ENCODE peak calls at places on chromosome 15, in six cellular contexts. One of them, this sample, is unnamed.

GRCh38 chr15:96087180-96087886 is 243.2 kb upstream of the NR2F2 start:
- DNase-seq in ACHN: no peak
- DNase-seq in NCI-H748 treated with DMSO at 0.1 percent for 48 hours: no peak
- DNase-seq in HFF-Myc: no peak
- DNase-seq in activated T-cell treated with anti-CD3 and anti-CD28 coated beads, Interleukin-2, amount 50 U/mL, for 72 hours: no peak
- DNase-seq in NB4: no peak
- DNase-seq in this sample: no peak

GRCh38 chr15:31473384-31474058 is 146.9 kb downstream of the KLF13 start:
- DNase-seq in ACHN: no peak
- DNase-seq in NCI-H748 treated with DMSO at 0.1 percent for 48 hours: no peak
- DNase-seq in HFF-Myc: no peak
- DNase-seq in activated T-cell treated with anti-CD3 and anti-CD28 coated beads, Interleukin-2, amount 50 U/mL, for 72 hours: no peak
- DNase-seq in NB4: no peak
- DNase-seq in this sample: no peak

GRCh38 chr15:74253276-74253921 is 17.3 kb downstream of the CCDC33 start:
- DNase-seq in ACHN: no peak
- DNase-seq in NCI-H748 treated with DMSO at 0.1 percent for 48 hours: no peak
- DNase-seq in HFF-Myc: no peak
- DNase-seq in activated T-cell treated with anti-CD3 and anti-CD28 coated beads, Interleukin-2, amount 50 U/mL, for 72 hours: no peak
- DNase-seq in NB4: peak
- DNase-seq in this sample: no peak

GRCh38 chr15:67125589-67126502 is 60.4 kb downstream of the SMAD3 start:
- DNase-seq in ACHN: peak
- DNase-seq in NCI-H748 treated with DMSO at 0.1 percent for 48 hours: no peak
- DNase-seq in HFF-Myc: peak
- DNase-seq in activated T-cell treated with anti-CD3 and anti-CD28 coated beads, Interleukin-2, amount 50 U/mL, for 72 hours: no peak
- DNase-seq in NB4: peak
- DNase-seq in this sample: no peak

GRCh38 chr15:31263751-31264533 is 62.7 kb upstream of the KLF13 start:
- DNase-seq in ACHN: no peak
- DNase-seq in NCI-H748 treated with DMSO at 0.1 percent for 48 hours: peak
- DNase-seq in HFF-Myc: no peak
- DNase-seq in activated T-cell treated with anti-CD3 and anti-CD28 coated beads, Interleukin-2, amount 50 U/mL, for 72 hours: peak
- DNase-seq in NB4: peak
- DNase-seq in this sample: peak

GRCh38 chr15:36803773-36804172 is 224.3 kb downstream of the CDIN1 start:
- DNase-seq in ACHN: no peak
- DNase-seq in NCI-H748 treated with DMSO at 0.1 percent for 48 hours: no peak
- DNase-seq in HFF-Myc: no peak
- DNase-seq in activated T-cell treated with anti-CD3 and anti-CD28 coated beads, Interleukin-2, amount 50 U/mL, for 72 hours: no peak
- DNase-seq in NB4: no peak
- DNase-seq in this sample: no peak

GRCh38 chr15:96359371-96359771 is 28.9 kb downstream of the NR2F2 start:
- DNase-seq in ACHN: no peak
- DNase-seq in NCI-H748 treated with DMSO at 0.1 percent for 48 hours: no peak
- DNase-seq in HFF-Myc: no peak
- DNase-seq in activated T-cell treated with anti-CD3 and anti-CD28 coated beads, Interleukin-2, amount 50 U/mL, for 72 hours: no peak
- DNase-seq in NB4: no peak
- DNase-seq in this sample: no peak

GRCh38 chr15:89542369-89542768 is 32.9 kb upstream of the TICRR start:
- DNase-seq in ACHN: no peak
- DNase-seq in NCI-H748 treated with DMSO at 0.1 percent for 48 hours: no peak
- DNase-seq in HFF-Myc: no peak
- DNase-seq in activated T-cell treated with anti-CD3 and anti-CD28 coated beads, Interleukin-2, amount 50 U/mL, for 72 hours: no peak
- DNase-seq in NB4: no peak
- DNase-seq in this sample: no peak

GRCh38 chr15:54082836-54083492 is 104.7 kb downstream of the UNC13C start:
- DNase-seq in ACHN: peak
- DNase-seq in NCI-H748 treated with DMSO at 0.1 percent for 48 hours: peak
- DNase-seq in HFF-Myc: no peak
- DNase-seq in activated T-cell treated with anti-CD3 and anti-CD28 coated beads, Interleukin-2, amount 50 U/mL, for 72 hours: peak
- DNase-seq in NB4: peak
- DNase-seq in this sample: no peak

GRCh38 chr15:90062023-90062728 is 40.1 kb downstream of the IDH2 start:
- DNase-seq in ACHN: no peak
- DNase-seq in NCI-H748 treated with DMSO at 0.1 percent for 48 hours: peak
- DNase-seq in HFF-Myc: no peak
- DNase-seq in activated T-cell treated with anti-CD3 and anti-CD28 coated beads, Interleukin-2, amount 50 U/mL, for 72 hours: peak
- DNase-seq in NB4: peak
- DNase-seq in this sample: no peak

GRCh38 chr15:39579487-39580116 is 1.3 kb upstream of the THBS1 start:
- DNase-seq in ACHN: peak
- DNase-seq in NCI-H748 treated with DMSO at 0.1 percent for 48 hours: no peak
- DNase-seq in HFF-Myc: no peak
- DNase-seq in activated T-cell treated with anti-CD3 and anti-CD28 coated beads, Interleukin-2, amount 50 U/mL, for 72 hours: no peak
- DNase-seq in NB4: no peak
- DNase-seq in this sample: no peak